ENCODE peak calls at places on chromosomes 11 and 22, in five cellular contexts. X is A549; T is Caco-2; O is GM12864; K is effector memory CD4-positive, alpha-beta T cell. C is an unnamed sample.

GRCh38 chr11:107442715-107443215 is 14.9 kb downstream of the CWF19L2 start:
- DNase-seq in K (no peak), T (no peak), X (no peak), O (no peak), C (no peak)

GRCh38 chr11:31802609-31802989 is 8.5 kb downstream of the PAX6 start:
- DNase-seq in O (no peak), T (no peak), X (no peak), K (no peak), C (no peak)

GRCh38 chr11:35986958-35987357 is 43.1 kb downstream of the LDLRAD3 start:
- DNase-seq in T (no peak), X (no peak), O (no peak), K (no peak), C (no peak)

GRCh38 chr11:3206922-3207204 is 11.8 kb downstream of the MRGPRG start:
- DNase-seq in K (no peak), X (no peak), T (no peak), O (no peak), C (no peak)

GRCh38 chr11:87859583-87859982 is 315.7 kb downstream of the RAB38 start:
- DNase-seq in X (no peak), T (no peak), K (no peak), O (no peak), C (no peak)

GRCh38 chr11:81174646-81175330 is 1558.9 kb downstream of the FAM181B start:
- DNase-seq in T (peak), K (no peak), O (no peak), X (no peak), C (no peak)

GRCh38 chr11:76368497-76368896 is 12.4 kb downstream of the THAP12 start:
- DNase-seq in K (no peak), X (no peak), T (no peak), O (no peak), C (no peak)

GRCh38 chr11:112751763-112752162 is 209.5 kb upstream of the NCAM1 start:
- DNase-seq in T (no peak), K (no peak), O (no peak), X (no peak), C (no peak)

GRCh38 chr11:18347471-18348125 is 25.2 kb downstream of the GTF2H1 start:
- DNase-seq in O (no peak), T (no peak), K (no peak), X (no peak), C (peak)

DNA sequence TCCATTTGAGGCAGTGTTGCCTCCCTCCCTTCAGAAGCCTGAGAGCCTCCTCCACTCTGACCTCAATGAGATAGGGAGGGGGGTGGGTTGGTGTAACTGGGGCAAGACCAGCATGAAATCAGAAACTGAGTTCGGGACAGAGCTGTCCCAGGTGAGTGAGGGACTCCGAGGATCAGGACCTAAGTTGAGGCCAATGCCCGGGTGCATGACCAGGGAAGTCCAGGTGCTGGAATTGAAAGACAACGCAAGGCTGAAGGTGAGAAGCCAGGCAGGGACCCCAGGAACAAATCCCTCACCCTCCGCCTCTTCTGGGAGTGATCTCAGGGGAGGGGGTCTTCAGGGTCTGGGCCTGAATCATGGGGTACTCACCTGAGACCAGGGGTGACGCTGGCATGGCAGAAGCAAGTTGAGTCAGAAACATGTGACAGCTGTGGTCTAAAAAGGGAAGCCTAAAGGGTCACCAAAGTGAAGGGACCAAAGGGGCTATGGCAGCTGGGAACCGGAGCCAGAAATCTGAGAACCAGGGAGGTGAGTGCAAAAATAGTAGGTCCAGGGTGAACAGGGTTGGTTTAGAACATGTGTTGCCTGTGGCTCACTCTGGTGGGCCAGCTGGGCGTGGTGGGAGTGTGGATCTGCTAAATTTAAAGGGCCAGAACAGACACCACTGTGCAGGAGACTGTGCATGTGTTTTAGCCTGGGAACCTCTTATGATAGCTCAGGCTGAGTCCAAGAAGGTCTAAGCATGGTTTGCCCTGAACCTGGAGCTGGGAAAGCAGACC is 41.1 kb upstream of the ZBED5 start:
- DNase-seq in X (no peak), T (no peak), K (no peak), O (no peak), C (peak)
- H3K4me3 ChIP-seq in X (no peak), T (no peak), K (no peak), O (no peak), C (peak)

DNA sequence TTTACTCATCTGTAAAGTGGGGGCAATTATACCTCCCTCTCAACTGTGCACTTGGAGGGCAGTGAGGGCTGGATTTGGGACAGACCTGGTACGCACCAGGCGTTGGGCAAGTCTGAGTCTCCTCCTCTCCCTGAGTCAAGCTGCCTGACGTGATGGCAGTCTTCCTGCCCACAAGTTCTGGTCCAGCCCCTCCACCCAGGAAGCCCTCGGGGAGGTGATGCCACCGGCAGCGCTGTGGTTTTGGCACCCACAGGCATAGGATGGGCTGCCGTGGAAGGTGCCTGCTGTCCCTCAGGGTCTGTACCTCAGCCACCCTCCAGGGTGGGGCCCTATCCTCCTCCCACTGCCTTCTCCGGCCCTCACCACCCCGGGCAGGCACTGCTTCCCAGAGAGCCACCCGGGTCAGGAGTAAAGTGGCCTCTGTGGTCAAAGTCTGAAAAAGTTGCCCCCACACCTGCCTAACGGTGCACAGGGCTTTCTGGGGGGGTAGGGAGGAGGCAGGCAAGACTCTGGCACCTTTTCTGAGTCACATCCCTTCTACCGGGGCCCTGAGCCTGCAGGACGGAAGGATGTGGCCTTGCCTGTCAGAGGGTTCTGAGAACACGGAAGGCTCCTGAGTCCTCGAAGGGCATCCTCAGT is 6.5 kb upstream of the APOBEC3H start:
- DNase-seq in K (peak), O (no peak), T (no peak), X (no peak), C (no peak)
- H3K4me3 ChIP-seq in K (peak), O (no peak), T (no peak), X (no peak), C (no peak)

GRCh38 chr11:130427581-130428211 is 713 bp downstream of the ADAMTS8 start:
- DNase-seq in O (no peak), X (no peak), T (peak), K (no peak), C (no peak)

GRCh38 chr11:130428271-130428670 is at the start of gene ADAMTS8:
- DNase-seq in O (no peak), X (no peak), K (no peak), T (peak), C (no peak)

GRCh38 chr11:130429983-130430382 is 1.6 kb upstream of the ADAMTS8 start:
- DNase-seq in K (no peak), O (no peak), T (no peak), X (no peak), C (no peak)

GRCh38 chr11:130427049-130427388 is 1.4 kb downstream of the ADAMTS8 start:
- DNase-seq in X (no peak), K (no peak), O (no peak), T (no peak), C (no peak)

DNA sequence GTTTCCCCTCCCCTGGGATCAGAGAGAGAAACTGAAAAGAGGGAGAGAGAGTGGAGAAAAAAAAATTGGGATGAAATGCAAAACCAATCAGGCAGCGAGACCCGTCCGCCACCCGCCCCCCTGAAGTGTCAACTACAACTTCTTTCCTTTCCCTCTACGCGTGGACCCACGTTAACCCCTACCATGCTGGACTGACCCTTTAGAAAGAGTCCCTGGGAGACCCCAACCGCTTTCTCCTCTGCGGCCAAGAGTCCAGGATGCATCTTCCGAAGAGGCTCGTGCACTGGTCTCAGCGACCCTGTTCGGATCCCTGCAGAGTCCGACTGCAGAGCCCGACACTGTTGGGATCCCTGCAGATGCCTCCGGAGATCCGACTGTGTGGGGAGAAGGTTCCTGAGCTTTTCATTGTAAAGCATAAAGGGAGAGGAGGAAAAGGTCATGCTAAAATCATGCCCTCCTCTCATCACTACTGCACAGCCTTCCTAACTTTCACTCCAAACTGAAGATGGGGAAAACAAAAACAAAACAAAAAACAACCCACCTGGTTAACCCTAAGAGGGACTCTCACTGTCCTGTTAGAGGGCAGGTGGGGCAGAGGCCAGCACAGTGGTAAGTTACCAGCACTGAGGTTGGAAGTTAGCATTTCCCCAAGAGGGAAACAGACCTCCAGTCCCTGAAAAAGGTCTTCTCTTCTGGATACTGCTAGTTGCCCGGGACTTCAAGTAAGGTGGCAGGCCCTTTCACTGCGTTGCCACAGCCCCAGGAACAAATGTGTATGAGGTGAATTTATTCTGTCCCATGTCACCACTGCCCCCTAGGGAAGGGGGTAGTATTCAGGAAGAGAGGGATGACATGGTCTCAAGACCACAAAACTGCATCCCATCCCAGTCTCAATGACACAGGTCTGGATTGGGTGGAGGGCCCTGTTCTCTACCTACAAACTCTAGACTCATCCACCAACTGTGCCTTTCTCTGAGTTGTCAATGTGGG is 578 bp upstream of the ADAMTS8 start:
- DNase-seq in X (no peak), T (no peak), O (no peak), K (no peak), C (no peak)
- H3K4me3 ChIP-seq in X (peak), T (peak), O (no peak), K (no peak), C (no peak)

DNA sequence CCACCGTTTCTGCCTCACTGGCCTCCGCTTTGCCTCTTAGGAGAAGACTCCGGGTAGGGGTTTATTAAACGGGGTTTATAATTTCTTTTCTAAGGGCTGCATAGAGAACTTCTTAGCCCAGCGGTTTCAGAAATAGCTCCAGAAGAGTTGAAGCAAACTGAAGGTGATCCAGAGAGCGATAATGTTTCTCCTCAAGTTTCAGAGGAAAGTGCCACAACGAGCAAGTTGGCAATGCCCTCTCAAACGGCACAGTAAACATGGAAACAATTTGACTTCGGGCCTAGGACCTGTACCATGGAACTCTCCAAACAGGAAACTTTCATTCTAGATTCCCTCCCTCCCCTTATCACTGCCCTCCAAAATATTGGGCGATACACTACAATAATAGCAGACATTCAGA is 1.0 kb downstream of the ADSL start:
- DNase-seq in O (no peak), T (no peak), X (no peak), K (no peak), C (no peak)
- H3K4me3 ChIP-seq in O (peak), T (peak), X (peak), K (peak), C (peak)

GRCh38 chr11:1746516-1746931 is 3.9 kb downstream of the IFITM10 start:
- DNase-seq in K (no peak), O (no peak), T (no peak), X (no peak), C (no peak)

GRCh38 chr11:1748467-1749019 is 1.9 kb downstream of the IFITM10 start:
- DNase-seq in O (no peak), T (no peak), K (no peak), X (no peak), C (no peak)

GRCh38 chr11:1749020-1749758 is 1.2 kb downstream of the IFITM10 start:
- DNase-seq in X (no peak), T (no peak), O (no peak), K (no peak), C (no peak)

GRCh38 chr11:1746956-1747752 is 3.2 kb downstream of the IFITM10 start:
- DNase-seq in K (no peak), X (no peak), T (no peak), O (no peak), C (no peak)

DNA sequence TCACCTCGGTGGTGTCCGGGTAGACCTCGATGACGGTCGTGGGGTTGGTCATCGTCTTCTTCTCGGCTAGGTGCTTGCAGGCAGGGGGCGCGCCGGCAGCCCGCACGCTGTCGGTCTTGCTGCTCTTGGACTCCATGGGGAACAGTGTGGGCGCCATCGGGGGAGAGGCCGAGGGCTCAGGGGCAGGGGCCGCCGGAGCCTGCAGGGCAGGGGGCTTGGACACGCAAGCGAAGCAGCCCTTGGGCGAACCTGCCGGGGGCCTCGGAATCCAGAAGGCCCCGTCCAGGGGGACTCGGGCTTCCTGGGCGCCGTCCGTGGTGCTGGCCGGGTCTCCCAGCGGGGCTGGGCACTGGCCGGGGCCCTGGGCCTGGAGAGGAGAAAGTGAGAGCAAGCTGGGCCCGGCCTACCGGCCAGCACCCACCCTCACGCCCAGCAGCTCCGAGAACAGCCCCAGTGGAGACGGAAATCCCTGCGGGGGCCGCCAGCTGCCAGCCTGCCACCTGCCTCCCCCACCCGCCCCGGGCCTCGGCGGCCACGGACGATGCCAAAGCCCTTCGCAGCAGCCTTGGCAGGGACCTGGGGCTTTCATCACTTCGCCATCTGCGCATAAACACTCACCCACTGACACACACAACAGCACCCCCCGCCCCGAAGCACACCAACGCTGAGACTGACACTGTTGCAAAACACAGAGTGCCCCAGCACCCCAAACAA is 2.5 kb downstream of the IFITM10 start:
- DNase-seq in T (no peak), K (no peak), X (no peak), O (no peak), C (no peak)
- H3K4me3 ChIP-seq in T (no peak), K (no peak), X (no peak), O (no peak), C (no peak)

DNA sequence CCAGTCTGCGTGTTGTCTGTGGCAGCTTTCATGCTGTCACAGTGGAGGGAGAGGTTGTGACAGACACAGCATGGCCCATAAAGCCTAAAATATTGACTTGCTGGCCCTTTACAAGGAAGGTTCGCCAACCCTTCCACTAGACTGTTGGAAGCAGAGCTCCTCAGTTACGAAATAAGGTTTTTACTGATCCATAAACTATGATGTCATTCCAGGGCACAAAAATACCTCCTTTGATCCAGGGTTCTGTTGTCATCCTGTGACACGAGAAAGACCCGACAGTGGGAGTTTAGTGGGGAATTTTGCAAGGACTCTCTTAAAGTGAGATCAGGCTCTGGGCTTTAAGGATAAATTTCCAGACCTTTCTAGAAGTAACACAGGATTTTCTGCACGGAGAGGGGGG is 15.7 kb downstream of the BARX2 start:
- DNase-seq in T (peak), O (no peak), K (no peak), X (no peak), C (no peak)
- H3K4me3 ChIP-seq in T (no peak), O (no peak), K (no peak), X (no peak), C (no peak)

GRCh38 chr11:12694182-12694531 is 19.9 kb downstream of the TEAD1 start:
- DNase-seq in X (peak), T (no peak), K (no peak), O (no peak), C (no peak)
- H3K4me3 ChIP-seq in X (peak), T (no peak), K (no peak), O (no peak), C (peak)

C was measured in HFF-Myc.